ENCODE peak calls at places on chromosome 16, in six cellular contexts. One of them, this sample, is unnamed. For H3K4me1, the result is how much of the 10 kb centered on the place peaks cover.

GRCh38 chr16:85327731-85328664 is 215.7 kb upstream of the CIBAR2 start:
- DNase-seq in IMR-90: no peak
- DNase-seq in heart right ventricle: peak
- DNase-seq in A549: no peak
- DNase-seq in left lung: no peak
- DNase-seq in trophoblast cell: no peak
- DNase-seq in this sample: no peak

GRCh38 chr16:55125818-55126385 is 195.2 kb downstream of the IRX5 start:
- DNase-seq in IMR-90: no peak
- DNase-seq in heart right ventricle: no peak
- DNase-seq in A549: no peak
- DNase-seq in left lung: no peak
- DNase-seq in trophoblast cell: no peak
- DNase-seq in this sample: no peak

GRCh38 chr16:28181557-28181914 is 30.2 kb downstream of the XPO6 start:
- DNase-seq in IMR-90: peak
- DNase-seq in heart right ventricle: peak
- DNase-seq in A549: peak
- DNase-seq in left lung: no peak
- DNase-seq in trophoblast cell: peak
- DNase-seq in this sample: no peak

GRCh38 chr16:9906218-9906617 is 276.0 kb downstream of the GRIN2A start:
- DNase-seq in IMR-90: no peak
- DNase-seq in heart right ventricle: no peak
- DNase-seq in A549: no peak
- DNase-seq in left lung: no peak
- DNase-seq in trophoblast cell: no peak
- DNase-seq in this sample: no peak

GRCh38 chr16:82735176-82735575 is 108.4 kb downstream of the CDH13 start:
- DNase-seq in IMR-90: no peak
- DNase-seq in heart right ventricle: peak
- DNase-seq in A549: no peak
- DNase-seq in left lung: no peak
- DNase-seq in trophoblast cell: no peak
- DNase-seq in this sample: no peak

GRCh38 chr16:8655184-8655717 is 19.2 kb upstream of the ABAT start:
- DNase-seq in IMR-90: peak
- DNase-seq in heart right ventricle: no peak
- DNase-seq in A549: no peak
- DNase-seq in left lung: no peak
- DNase-seq in trophoblast cell: peak
- DNase-seq in this sample: no peak

GRCh38 chr16:72974142-72974769 is 73.7 kb downstream of the ZFHX3 start:
- DNase-seq in IMR-90: no peak
- DNase-seq in heart right ventricle: no peak
- DNase-seq in A549: no peak
- DNase-seq in left lung: no peak
- DNase-seq in trophoblast cell: no peak
- DNase-seq in this sample: no peak

GRCh38 chr16:84950906-84951305 is 60.4 kb downstream of the ZDHHC7 start:
- DNase-seq in IMR-90: no peak
- DNase-seq in heart right ventricle: no peak
- DNase-seq in A549: peak
- DNase-seq in left lung: no peak
- DNase-seq in trophoblast cell: peak
- DNase-seq in this sample: no peak

GRCh38 chr16:1542533-1542932 is 9.1 kb downstream of the TMEM204 start:
- DNase-seq in IMR-90: no peak
- DNase-seq in heart right ventricle: no peak
- DNase-seq in A549: no peak
- DNase-seq in left lung: peak
- DNase-seq in trophoblast cell: no peak
- DNase-seq in this sample: no peak
- H3K4me1 ChIP-seq in IMR-90: under half
- H3K4me1 ChIP-seq in heart right ventricle: half or more
- H3K4me1 ChIP-seq in A549: under half
- H3K4me1 ChIP-seq in left lung: half or more
- H3K4me1 ChIP-seq in trophoblast cell: under half
- H3K4me1 ChIP-seq in this sample: half or more

GRCh38 chr16:89581861-89582563 is 6.5 kb downstream of the CPNE7 start:
- DNase-seq in IMR-90: peak
- DNase-seq in heart right ventricle: no peak
- DNase-seq in A549: no peak
- DNase-seq in left lung: no peak
- DNase-seq in trophoblast cell: no peak
- DNase-seq in this sample: no peak

GRCh38 chr16:89583197-89583894 is 7.8 kb downstream of the CPNE7 start:
- DNase-seq in IMR-90: no peak
- DNase-seq in heart right ventricle: no peak
- DNase-seq in A549: no peak
- DNase-seq in left lung: peak
- DNase-seq in trophoblast cell: no peak
- DNase-seq in this sample: no peak

GRCh38 chr16:89583895-89584644 is 8.5 kb downstream of the CPNE7 start:
- DNase-seq in IMR-90: no peak
- DNase-seq in heart right ventricle: no peak
- DNase-seq in A549: no peak
- DNase-seq in left lung: peak
- DNase-seq in trophoblast cell: no peak
- DNase-seq in this sample: no peak

GRCh38 chr16:89581045-89581695 is 5.6 kb downstream of the CPNE7 start:
- DNase-seq in IMR-90: peak
- DNase-seq in heart right ventricle: no peak
- DNase-seq in A549: peak
- DNase-seq in left lung: no peak
- DNase-seq in trophoblast cell: peak
- DNase-seq in this sample: no peak

DNA sequence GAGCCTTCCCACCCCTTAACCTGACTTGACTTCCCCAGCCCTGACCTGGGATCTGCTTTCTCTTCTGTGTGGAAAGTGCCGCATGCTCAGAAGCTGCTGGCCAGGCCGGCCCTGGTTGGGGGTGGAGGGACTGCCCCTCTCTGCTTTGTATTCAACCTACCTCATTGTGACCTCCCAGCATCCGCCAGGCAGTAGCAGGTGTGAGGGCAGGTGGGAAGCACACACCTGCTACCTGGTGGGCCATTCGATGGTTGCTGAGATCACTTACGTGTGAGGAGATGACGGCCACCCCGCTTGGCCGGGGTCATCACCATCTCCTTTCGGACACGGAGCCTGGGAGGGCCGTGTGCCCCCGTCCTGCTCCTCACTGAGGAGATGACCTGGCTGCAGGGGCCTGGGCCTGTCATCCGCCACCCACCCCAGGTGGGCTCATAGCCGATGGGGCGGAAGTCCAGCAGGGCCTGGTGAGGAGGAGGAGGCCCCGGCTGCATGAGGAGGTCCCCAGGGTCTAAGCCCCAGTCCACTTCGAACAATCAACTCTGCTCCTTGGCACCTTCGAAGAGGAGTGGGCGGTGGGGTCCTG is 7.1 kb downstream of the CPNE7 start:
- DNase-seq in IMR-90: no peak
- DNase-seq in heart right ventricle: no peak
- DNase-seq in A549: no peak
- DNase-seq in left lung: no peak
- DNase-seq in trophoblast cell: no peak
- DNase-seq in this sample: no peak
- H3K4me1 ChIP-seq in IMR-90: under half
- H3K4me1 ChIP-seq in heart right ventricle: under half
- H3K4me1 ChIP-seq in A549: under half
- H3K4me1 ChIP-seq in left lung: under half
- H3K4me1 ChIP-seq in trophoblast cell: under half
- H3K4me1 ChIP-seq in this sample: under half

DNA sequence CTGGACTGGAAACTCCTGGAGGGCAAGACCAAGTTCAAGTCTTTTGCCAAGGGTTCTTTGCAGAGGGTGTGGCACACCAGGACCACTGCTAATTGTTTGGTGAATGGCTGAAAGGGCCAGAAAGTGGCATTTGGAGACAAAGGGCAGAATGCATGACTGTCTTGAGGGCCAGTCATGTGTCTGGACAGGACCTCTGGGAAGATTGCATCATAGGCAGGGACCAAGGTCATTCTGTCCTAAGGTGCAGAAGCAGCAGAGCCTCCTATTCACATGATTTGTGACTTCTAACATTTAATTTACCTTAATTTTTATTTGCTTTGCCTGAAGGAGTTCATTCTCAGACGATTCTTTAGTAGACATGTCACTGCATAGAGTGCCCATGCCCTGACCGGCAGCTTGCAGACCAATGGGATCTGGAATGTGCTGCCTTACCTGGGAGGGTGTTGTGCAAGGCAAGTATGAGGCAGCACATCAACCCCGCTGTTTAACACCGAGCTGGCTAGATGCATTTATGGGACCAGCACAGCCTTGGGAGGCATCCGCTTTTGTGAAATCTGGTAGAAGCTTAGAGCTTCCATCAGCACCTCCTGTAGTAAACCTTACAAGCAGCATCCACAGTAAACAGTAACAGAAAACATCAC is 62.3 kb upstream of the MAF start:
- DNase-seq in IMR-90: no peak
- DNase-seq in heart right ventricle: no peak
- DNase-seq in A549: no peak
- DNase-seq in left lung: no peak
- DNase-seq in trophoblast cell: peak
- DNase-seq in this sample: no peak
- H3K4me1 ChIP-seq in IMR-90: under half
- H3K4me1 ChIP-seq in heart right ventricle: under half
- H3K4me1 ChIP-seq in A549: under half
- H3K4me1 ChIP-seq in left lung: under half
- H3K4me1 ChIP-seq in trophoblast cell: under half
- H3K4me1 ChIP-seq in this sample: under half

GRCh38 chr16:19418200-19418599 is 517 bp downstream of the TMC5 start:
- DNase-seq in IMR-90: no peak
- DNase-seq in heart right ventricle: no peak
- DNase-seq in A549: no peak
- DNase-seq in left lung: no peak
- DNase-seq in trophoblast cell: no peak
- DNase-seq in this sample: no peak
- H3K4me1 ChIP-seq in IMR-90: under half
- H3K4me1 ChIP-seq in heart right ventricle: under half
- H3K4me1 ChIP-seq in A549: half or more
- H3K4me1 ChIP-seq in left lung: under half
- H3K4me1 ChIP-seq in trophoblast cell: under half
- H3K4me1 ChIP-seq in this sample: under half

GRCh38 chr16:2009791-2010510 is at the start of gene ZNF598:
- DNase-seq in IMR-90: peak
- DNase-seq in heart right ventricle: peak
- DNase-seq in A549: peak
- DNase-seq in left lung: peak
- DNase-seq in trophoblast cell: peak
- DNase-seq in this sample: peak
- H3K4me1 ChIP-seq in IMR-90: under half
- H3K4me1 ChIP-seq in heart right ventricle: under half
- H3K4me1 ChIP-seq in A549: half or more
- H3K4me1 ChIP-seq in left lung: half or more
- H3K4me1 ChIP-seq in trophoblast cell: under half
- H3K4me1 ChIP-seq in this sample: under half

GRCh38 chr16:87160218-87160617 is 157.0 kb downstream of the C16orf95 start:
- DNase-seq in IMR-90: no peak
- DNase-seq in heart right ventricle: no peak
- DNase-seq in A549: no peak
- DNase-seq in left lung: no peak
- DNase-seq in trophoblast cell: no peak
- DNase-seq in this sample: no peak
- H3K4me1 ChIP-seq in IMR-90: under half
- H3K4me1 ChIP-seq in heart right ventricle: under half
- H3K4me1 ChIP-seq in A549: under half
- H3K4me1 ChIP-seq in left lung: under half
- H3K4me1 ChIP-seq in trophoblast cell: under half
- H3K4me1 ChIP-seq in this sample: under half

GRCh38 chr16:11627292-11627663 is 40.6 kb upstream of the LITAF start:
- DNase-seq in IMR-90: no peak
- DNase-seq in heart right ventricle: no peak
- DNase-seq in A549: no peak
- DNase-seq in left lung: no peak
- DNase-seq in trophoblast cell: peak
- DNase-seq in this sample: no peak

GRCh38 chr16:11627822-11628457 is 40.3 kb upstream of the SNN start:
- DNase-seq in IMR-90: peak
- DNase-seq in heart right ventricle: peak
- DNase-seq in A549: no peak
- DNase-seq in left lung: no peak
- DNase-seq in trophoblast cell: peak
- DNase-seq in this sample: no peak

GRCh38 chr16:11631214-11631613 is 37.0 kb upstream of the SNN start:
- DNase-seq in IMR-90: no peak
- DNase-seq in heart right ventricle: no peak
- DNase-seq in A549: no peak
- DNase-seq in left lung: no peak
- DNase-seq in trophoblast cell: no peak
- DNase-seq in this sample: no peak

GRCh38 chr16:11630230-11631056 is 37.8 kb upstream of the SNN start:
- DNase-seq in IMR-90: no peak
- DNase-seq in heart right ventricle: no peak
- DNase-seq in A549: no peak
- DNase-seq in left lung: no peak
- DNase-seq in trophoblast cell: no peak
- DNase-seq in this sample: no peak

GRCh38 chr16:11629071-11630030 is 38.9 kb upstream of the SNN start:
- DNase-seq in IMR-90: peak
- DNase-seq in heart right ventricle: peak
- DNase-seq in A549: no peak
- DNase-seq in left lung: peak
- DNase-seq in trophoblast cell: no peak
- DNase-seq in this sample: peak
- H3K4me1 ChIP-seq in IMR-90: under half
- H3K4me1 ChIP-seq in heart right ventricle: under half
- H3K4me1 ChIP-seq in A549: under half
- H3K4me1 ChIP-seq in left lung: half or more
- H3K4me1 ChIP-seq in trophoblast cell: under half
- H3K4me1 ChIP-seq in this sample: half or more

This sample was measured in lower lobe of right lung.